ENCODE peak calls at places on chromosomes 4 and X, in five cellular contexts. I is mesothelial cell of epicardium, E is tibial nerve, G is thoracic aorta, V is left ventricle myocardium inferior. Z is an unnamed sample.

GRCh38 chrX:115642895-115643530 is 82.0 kb downstream of the PLS3 start:
- DNase-seq in I (peak), E (peak), G (no peak), V (no peak), Z (no peak)

GRCh38 chr4:26237916-26238315 is 82.9 kb upstream of the RBPJ start:
- DNase-seq in I (no peak), E (no peak), G (no peak), V (no peak), Z (no peak)

GRCh38 chrX:130100180-130100579 is 10.1 kb downstream of the ELF4 start:
- DNase-seq in I (no peak), E (peak), G (no peak), V (peak), Z (no peak)

GRCh38 chr4:100269446-100269845 is 79.2 kb upstream of the DDIT4L start:
- DNase-seq in I (no peak), E (no peak), G (no peak), V (no peak), Z (no peak)

GRCh38 chr4:30776921-30777415 is 56.8 kb downstream of the PCDH7 start:
- DNase-seq in I (no peak), E (no peak), G (no peak), V (no peak), Z (no peak)

GRCh38 chrX:124033821-124034220 is 72.3 kb downstream of the STAG2 start:
- DNase-seq in I (no peak), E (no peak), G (no peak), V (no peak), Z (no peak)

GRCh38 chrX:53538781-53539180 is 104.6 kb upstream of the HSD17B10 start:
- DNase-seq in I (no peak), E (no peak), G (no peak), V (no peak), Z (no peak)

GRCh38 chr4:121072080-121072835 is at the start of gene NDNF:
- DNase-seq in I (peak), E (peak), G (no peak), V (peak), Z (no peak)

GRCh38 chrX:134480061-134480460 is 20.1 kb downstream of the HPRT1 start:
- DNase-seq in I (no peak), E (no peak), G (no peak), V (no peak), Z (no peak)

GRCh38 chrX:130295519-130296314 is 27.0 kb upstream of the ZNF280C start:
- DNase-seq in I (no peak), E (no peak), G (no peak), V (no peak), Z (no peak)

GRCh38 chr4:170014359-170015008 is 11.7 kb downstream of the MFAP3L start:
- DNase-seq in I (no peak), E (no peak), G (no peak), V (no peak), Z (no peak)

GRCh38 chr4:131426023-131426758 is 1722.9 kb upstream of the PCDH10 start:
- DNase-seq in I (no peak), E (no peak), G (no peak), V (no peak), Z (no peak)

GRCh38 chrX:120672841-120673530 is 43.1 kb upstream of the C1GALT1C1 start:
- DNase-seq in I (no peak), E (no peak), G (no peak), V (no peak), Z (no peak)

DNA sequence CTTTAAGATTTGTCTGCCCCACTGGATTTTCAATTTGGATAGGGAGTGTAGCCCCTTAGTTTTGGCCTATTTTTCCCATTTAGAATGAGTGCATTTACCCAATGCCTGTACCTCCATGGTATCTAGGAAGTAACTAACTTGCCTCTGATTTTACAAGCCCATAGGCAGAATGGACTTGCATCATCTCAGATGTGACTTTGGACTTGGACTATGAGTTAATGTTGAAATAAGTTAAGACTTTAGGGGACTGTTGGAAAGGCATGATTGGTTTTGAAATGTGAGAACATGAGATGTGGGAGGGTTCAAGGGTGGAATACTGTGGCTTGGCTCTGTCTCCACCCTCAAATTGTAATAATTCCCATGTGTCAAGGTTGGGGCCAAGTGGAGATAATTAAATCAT is 2480.2 kb downstream of the PCDH7 start:
- DNase-seq in I (no peak), E (no peak), G (no peak), V (no peak), Z (no peak)
- TF ChIP-seq CTCF in I (no peak), E (no peak), G (no peak), V (no peak), Z (no peak)

GRCh38 chr4:20251796-20252655 is at the start of gene SLIT2:
- DNase-seq in I (peak), E (peak), G (no peak), V (peak), Z (peak)
- TF ChIP-seq CTCF in I (no peak), E (no peak), G (no peak), V (peak), Z (no peak)

DNA sequence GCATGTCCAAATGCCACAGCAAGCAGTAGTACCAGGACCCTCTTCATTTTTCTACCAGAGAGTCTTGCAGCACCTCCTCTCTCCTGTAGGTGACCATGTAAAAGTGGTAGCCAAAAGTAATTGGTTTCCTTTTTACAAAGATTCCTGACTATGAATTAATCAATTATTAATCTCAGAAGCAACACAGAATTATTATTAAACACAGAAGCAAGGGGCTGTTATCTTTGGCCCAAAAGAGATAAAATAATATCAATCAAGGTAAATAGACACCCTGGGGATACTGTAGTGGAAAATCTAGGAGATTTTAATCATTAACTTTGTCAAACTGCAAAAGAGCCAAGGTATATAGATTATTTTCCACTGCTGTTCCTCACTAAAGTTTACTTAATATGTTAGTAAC is at the start of gene GC:
- DNase-seq in I (no peak), E (no peak), G (no peak), V (no peak), Z (no peak)
- TF ChIP-seq CTCF in I (no peak), E (no peak), G (no peak), V (no peak), Z (no peak)

GRCh38 chr4:23923840-23924239 is 34.0 kb upstream of the PPARGC1A start:
- DNase-seq in I (no peak), E (no peak), G (no peak), V (no peak), Z (no peak)
- TF ChIP-seq CTCF in I (no peak), E (no peak), G (no peak), V (peak), Z (no peak)

GRCh38 chrX:153662266-153662665 is 11.3 kb downstream of the PNCK start:
- DNase-seq in I (peak), E (no peak), G (no peak), V (peak), Z (peak)
- TF ChIP-seq CTCF in I (peak), E (peak), G (no peak), V (peak), Z (no peak)

GRCh38 chrX:72045141-72045540 is 86.6 kb downstream of the RTL5 start:
- DNase-seq in I (no peak), E (no peak), G (no peak), V (no peak), Z (no peak)

GRCh38 chrX:72038868-72039267 is 92.8 kb downstream of the RTL5 start:
- DNase-seq in I (no peak), E (no peak), G (no peak), V (no peak), Z (no peak)

GRCh38 chrX:72042860-72043248 is 88.9 kb downstream of the RTL5 start:
- DNase-seq in I (no peak), E (no peak), G (no peak), V (no peak), Z (no peak)

GRCh38 chrX:72041166-72041565 is 90.5 kb downstream of the RTL5 start:
- DNase-seq in I (no peak), E (no peak), G (no peak), V (no peak), Z (no peak)

GRCh38 chrX:72041901-72042859 is 89.5 kb downstream of the RTL5 start:
- DNase-seq in I (no peak), E (no peak), G (no peak), V (no peak), Z (no peak)
- TF ChIP-seq CTCF in I (no peak), E (no peak), G (no peak), V (no peak), Z (no peak)

GRCh38 chr4:28462766-28463165 is 1602.1 kb downstream of the STIM2 start:
- DNase-seq in I (no peak), E (no peak), G (no peak), V (no peak), Z (no peak)
- TF ChIP-seq CTCF in I (no peak), E (no peak), G (no peak), V (no peak), Z (no peak)

DNA sequence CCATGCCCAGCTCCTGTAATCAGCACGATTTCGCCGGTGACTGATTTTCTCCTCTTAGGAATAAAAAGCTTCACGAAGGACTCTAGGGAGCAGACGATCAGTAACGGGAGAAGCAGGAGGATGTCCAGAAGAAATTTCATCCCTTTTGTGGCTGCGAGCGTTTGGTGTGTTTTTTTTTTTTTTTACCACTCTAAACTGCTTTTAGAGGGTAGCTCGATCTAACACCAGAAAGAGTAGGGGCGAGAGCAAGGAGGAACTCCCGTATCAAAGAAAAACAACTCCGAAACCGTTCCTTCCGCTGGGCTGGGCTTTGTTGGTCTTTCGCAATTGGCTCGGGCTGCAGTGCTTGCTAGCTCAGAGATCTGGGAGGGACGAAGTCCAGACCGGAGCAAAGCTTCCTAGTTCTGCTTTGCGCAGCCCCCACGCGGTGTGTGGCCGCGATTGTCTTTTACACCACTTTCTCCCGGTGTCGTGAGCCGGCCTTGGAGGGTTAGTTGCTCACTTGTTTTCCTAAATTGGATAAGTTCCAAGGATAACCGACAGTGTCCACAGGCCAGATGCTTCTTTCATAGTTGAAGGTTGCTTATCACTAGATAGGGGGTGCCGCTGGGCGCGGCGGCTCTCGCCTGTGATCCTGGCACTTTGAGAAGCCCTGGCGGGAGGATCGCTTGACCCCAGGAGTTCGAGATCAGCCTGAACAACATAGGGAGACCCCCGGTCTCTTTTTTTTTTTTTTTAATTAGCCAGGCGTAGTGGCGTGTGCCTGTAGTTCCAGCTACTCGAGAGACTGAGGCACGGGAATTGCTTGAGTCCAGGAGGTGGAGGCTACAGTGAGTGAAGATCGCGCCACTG is at the start of gene HSD17B11:
- DNase-seq in I (peak), E (peak), G (peak), V (peak), Z (peak)
- TF ChIP-seq CTCF in I (no peak), E (peak), G (no peak), V (peak), Z (no peak)

Z was measured in omental fat pad.